ENCODE peak calls at places on chromosome 6, in eight cellular contexts. N is CD4-positive, CD25-positive, alpha-beta regulatory T cell; J is CD8-positive, alpha-beta memory T cell; X is astrocyte; D is heart left ventricle; S is esophagus squamous epithelium; W is thyroid gland; M is HCT116. F is an unnamed sample. For H3K4me1 and H3K36me3, the result is how much of the 10 kb centered on the place peaks cover.

GRCh38 chr6:158905277-158905676 is 86.1 kb upstream of the EZR start:
- DNase-seq in M (peak), N (peak), D (no peak), W (no peak), X (no peak), S (no peak), J (no peak), F (no peak)

GRCh38 chr6:122323361-122323760 is 76.1 kb upstream of the HSF2 start:
- DNase-seq in M (no peak), W (no peak), N (peak), X (no peak), J (no peak), D (no peak), S (no peak), F (no peak)

GRCh38 chr6:25639653-25640052 is 12.4 kb upstream of the SCGN start:
- DNase-seq in M (no peak), J (no peak), D (no peak), X (no peak), N (no peak), S (no peak), W (no peak), F (no peak)

GRCh38 chr6:167706313-167707109 is 120.2 kb upstream of the AFDN start:
- DNase-seq in X (no peak), M (no peak), W (no peak), D (no peak), S (no peak), N (peak), J (no peak), F (no peak)

GRCh38 chr6:42190784-42191183 is 4.0 kb downstream of the GUCA1B start:
- DNase-seq in J (no peak), D (no peak), X (peak), W (no peak), S (no peak), M (no peak), N (no peak), F (no peak)

GRCh38 chr6:134447423-134447822 is 129.5 kb upstream of the SGK1 start:
- DNase-seq in D (no peak), N (no peak), X (peak), W (peak), J (no peak), M (no peak), S (no peak), F (no peak)

GRCh38 chr6:144878577-144878976 is 593.4 kb downstream of the UTRN start:
- DNase-seq in J (no peak), M (no peak), D (no peak), N (no peak), S (no peak), X (no peak), W (no peak), F (no peak)

GRCh38 chr6:158730175-158730907 is 80.5 kb downstream of the SYTL3 start:
- DNase-seq in D (no peak), S (no peak), X (no peak), W (no peak), J (no peak), N (no peak), M (peak), F (no peak)

GRCh38 chr6:136790411-136791295 is 1.6 kb downstream of the MAP3K5 start:
- DNase-seq in J (no peak), D (no peak), N (no peak), M (no peak), S (no peak), W (no peak), X (no peak), F (no peak)

GRCh38 chr6:47932575-47932974 is 150.7 kb downstream of the OPN5 start:
- DNase-seq in S (no peak), J (no peak), D (no peak), X (no peak), W (no peak), N (no peak), M (no peak), F (no peak)

GRCh38 chr6:3226422-3227362 is 761 bp downstream of the TUBB2B start:
- DNase-seq in W (peak), N (peak), J (no peak), D (peak), M (no peak), X (peak), S (no peak), F (no peak)

GRCh38 chr6:33132121-33132524 is 56.3 kb downstream of the HLA-DPB1 start:
- DNase-seq in D (no peak), M (no peak), S (no peak), W (no peak), X (no peak), J (no peak), N (no peak), F (no peak)

GRCh38 chr6:145453376-145453775 is 281.9 kb downstream of the EPM2A start:
- DNase-seq in M (peak), W (no peak), S (no peak), X (no peak), N (no peak), D (no peak), J (no peak), F (no peak)

GRCh38 chr6:36727491-36728021 is 29.9 kb downstream of the RAB44 start:
- DNase-seq in W (no peak), S (no peak), D (no peak), X (peak), N (peak), J (no peak), M (no peak), F (no peak)

GRCh38 chr6:92893741-92894140 is 525.6 kb downstream of the EPHA7 start:
- DNase-seq in N (no peak), X (no peak), S (no peak), D (no peak), J (no peak), M (no peak), W (no peak), F (no peak)
- H3K27ac ChIP-seq in N (no peak), X (no peak), S (no peak), D (no peak), J (no peak), M (no peak), W (no peak), F (no peak)

DNA sequence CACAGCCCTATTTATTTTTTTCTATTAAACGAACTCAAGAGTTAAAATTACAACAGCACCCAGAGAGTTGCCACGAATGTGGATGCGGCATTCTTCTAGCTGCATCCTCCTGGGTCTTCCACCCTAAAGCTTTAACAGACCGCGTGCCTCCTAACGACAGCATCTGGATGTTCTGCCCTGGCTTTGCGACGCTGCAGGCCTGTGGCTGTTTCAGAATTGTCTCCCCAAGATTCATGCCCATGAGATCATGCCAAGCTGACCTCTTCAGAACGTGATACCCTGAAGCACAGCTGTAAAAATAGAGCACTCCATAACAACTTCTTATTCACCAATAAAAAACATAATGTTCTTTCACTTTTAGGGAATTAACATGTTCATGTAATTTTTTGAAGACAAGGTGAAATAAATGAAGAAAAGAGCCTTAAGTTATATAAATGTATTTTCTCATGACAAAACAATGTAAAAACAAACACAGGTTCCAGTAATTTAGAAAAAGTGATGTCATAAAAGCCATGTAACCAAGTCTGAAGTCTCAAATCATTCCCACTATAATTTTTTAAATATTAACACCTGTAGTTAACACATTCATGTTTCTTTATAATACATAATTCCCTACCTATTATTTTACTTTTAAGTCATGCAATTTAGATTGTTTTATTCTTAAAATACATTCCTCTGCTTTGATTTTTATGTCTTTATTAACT is 26.5 kb downstream of the HIVEP2 start:
- DNase-seq in J (no peak), S (no peak), N (no peak), X (no peak), M (no peak), D (no peak), W (no peak), F (no peak)
- H3K4me1 ChIP-seq in J (half or more), S (under half), N (half or more), X (under half), M (under half), D (under half), W (under half), F (under half)

DNA sequence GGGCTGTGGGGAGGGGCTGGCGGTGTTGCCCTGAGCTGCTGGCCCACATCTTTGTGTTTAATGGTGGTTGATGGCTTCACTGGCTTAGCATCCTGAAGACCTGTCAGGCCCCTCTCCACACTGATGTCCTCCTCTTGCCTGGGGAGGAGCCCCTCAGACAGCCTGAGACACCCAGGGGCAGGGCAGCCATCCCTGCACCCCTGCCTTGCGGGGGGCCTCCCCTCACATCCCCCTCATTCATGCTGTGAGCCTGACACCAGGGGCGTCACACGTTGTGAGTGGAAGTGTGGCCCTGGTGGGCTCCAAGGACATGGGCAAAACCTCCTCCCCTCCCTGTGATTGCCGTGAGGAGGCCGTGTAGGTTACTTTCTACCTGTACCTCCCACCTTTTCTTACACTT is 152.7 kb downstream of the DTNBP1 start:
- DNase-seq in N (no peak), X (no peak), M (no peak), J (no peak), S (no peak), D (no peak), W (no peak), F (no peak)
- H3K36me3 ChIP-seq in N (half or more), X (under half), M (under half), J (under half), S (half or more), D (half or more), W (under half), F (under half)

DNA sequence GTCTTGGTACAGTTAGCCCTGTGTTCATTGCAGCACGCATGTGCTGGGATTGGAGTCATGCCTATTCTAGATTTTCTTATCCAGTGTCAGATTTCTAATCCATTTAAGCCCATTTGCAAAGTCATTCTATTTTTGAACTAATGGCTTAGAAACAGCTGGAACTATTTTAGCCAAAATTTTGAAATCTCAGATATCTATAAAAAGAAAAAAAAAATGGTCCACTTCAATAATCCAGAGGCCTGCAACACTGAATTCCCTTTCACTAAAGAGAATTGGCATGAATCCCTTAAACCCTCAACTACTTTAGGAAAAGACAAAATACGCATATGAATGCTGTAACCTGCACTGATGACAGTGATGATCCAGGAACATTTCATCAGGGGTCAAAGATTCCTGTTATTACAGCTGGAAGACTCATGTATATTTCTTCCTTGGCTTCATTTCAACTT is 1.5 kb downstream of the COL21A1 start:
- DNase-seq in J (no peak), N (no peak), W (no peak), X (no peak), S (no peak), M (no peak), D (no peak), F (no peak)
- H3K27ac ChIP-seq in J (no peak), N (no peak), W (no peak), X (no peak), S (peak), M (no peak), D (no peak), F (peak)

GRCh38 chr6:20198764-20199174 is 13.5 kb downstream of the MBOAT1 start:
- DNase-seq in N (no peak), X (no peak), S (no peak), D (no peak), J (no peak), W (no peak), M (no peak), F (no peak)
- H3K4me1 ChIP-seq in N (under half), X (under half), S (under half), D (under half), J (under half), W (under half), M (under half), F (under half)

GRCh38 chr6:170361335-170361734 is 54.8 kb downstream of the FAM120B start:
- DNase-seq in X (no peak), D (no peak), J (no peak), N (no peak), S (no peak), W (no peak), M (no peak), F (no peak)
- H3K36me3 ChIP-seq in X (under half), D (half or more), J (under half), N (half or more), S (half or more), W (under half), M (under half), F (under half)

DNA sequence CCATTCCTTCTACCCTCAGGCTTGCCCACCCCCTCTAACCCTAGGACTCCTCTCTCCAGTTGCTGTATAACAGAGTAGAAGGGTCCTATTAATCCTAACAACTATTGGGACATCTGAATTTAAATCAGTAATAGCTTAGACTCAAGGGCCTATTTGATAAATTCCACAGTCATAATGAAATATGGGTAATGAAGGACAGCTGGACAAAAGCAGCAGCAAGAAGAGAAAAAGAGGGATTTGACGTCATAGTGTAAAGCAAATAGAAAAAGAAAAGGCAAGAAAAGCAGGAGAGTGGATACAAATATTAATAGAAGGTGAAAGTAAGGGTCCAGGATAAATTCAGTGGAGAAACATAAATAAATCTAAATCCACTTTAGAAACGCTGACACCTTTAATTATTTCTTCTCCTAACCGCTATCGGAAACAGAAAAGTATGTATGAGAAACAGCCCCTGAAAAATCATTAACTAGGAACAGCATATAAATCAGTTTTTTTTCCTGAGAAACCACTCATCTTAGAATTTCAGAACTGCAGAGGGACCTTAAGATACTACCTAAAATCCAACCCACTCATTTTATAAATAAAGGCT is 12.8 kb downstream of the FKBP5 start:
- DNase-seq in N (no peak), S (no peak), J (no peak), M (no peak), X (no peak), D (no peak), W (no peak), F (no peak)
- H3K27ac ChIP-seq in N (no peak), S (no peak), J (no peak), M (no peak), X (no peak), D (no peak), W (no peak), F (no peak)

GRCh38 chr6:13432526-13433218 is 54.7 kb downstream of the GFOD1 start:
- DNase-seq in M (no peak), W (no peak), D (no peak), X (no peak), N (no peak), J (no peak), S (no peak), F (no peak)
- H3K4me1 ChIP-seq in M (under half), W (under half), D (half or more), X (under half), N (under half), J (half or more), S (half or more), F (under half)

F was measured in ascending aorta.